ENCODE peak calls at places on chromosomes 6 and 20, in five cellular contexts. J is T-helper 1 cell, X is Calu3, P is Kasumi-1, V is DMS79 treated with DMSO at 0.1 percent for 48 hours. S is an unnamed sample.
A peak's percentile ranks its signal among the peaks of the same experiment; 100 is the strongest.

GRCh38 chr6:31882344-31882743 is 3.5 kb upstream of the SLC44A4 start:
- DNase-seq in V (no peak), P (no peak), X (no peak), J (no peak), S (no peak)

GRCh38 chr6:27604986-27605385 is 132.1 kb upstream of the ZNF184 start:
- DNase-seq in V (no peak), X (no peak), J (no peak), P (no peak), S (no peak)

GRCh38 chr6:47733879-47734558 is 35.6 kb downstream of the ADGRF4 start:
- DNase-seq in V (no peak), X (peak; percentile 48), P (peak; percentile 28), J (no peak), S (no peak)

GRCh38 chr6:56009620-56010019 is 134.2 kb upstream of the BMP5 start:
- DNase-seq in J (no peak), P (no peak), V (no peak), X (no peak), S (no peak)

GRCh38 chr6:37314803-37315515 is 38.8 kb upstream of the RNF8 start:
- DNase-seq in P (peak; percentile 57), V (no peak), J (peak; percentile 9), X (peak; percentile 53), S (peak; percentile 68)

GRCh38 chr6:164095056-164095455 is 680.5 kb downstream of the QKI start:
- DNase-seq in V (no peak), P (no peak), J (no peak), X (no peak), S (no peak)

GRCh38 chr20:25248501-25249172 is 752 bp downstream of the PYGB start:
- DNase-seq in X (no peak), J (no peak), P (no peak), V (peak; percentile 13), S (no peak)

GRCh38 chr20:16485406-16485805 is 87.8 kb downstream of the KIF16B start:
- DNase-seq in P (no peak), J (no peak), V (no peak), X (no peak), S (no peak)

GRCh38 chr6:33271608-33272357 is at the start of the genes RPS18 and VPS52:
- DNase-seq in J (peak; percentile 95), X (peak; percentile 96), P (peak; percentile 100), V (peak; percentile 97), S (peak; percentile 95)

GRCh38 chr6:16769131-16769985 is 8.1 kb upstream of the ATXN1 start:
- DNase-seq in X (peak; percentile 79), J (peak; percentile 59), P (peak; percentile 95), V (no peak), S (peak; percentile 62)

GRCh38 chr20:34189572-34190163 is 51.6 kb upstream of the ASIP start:
- DNase-seq in J (no peak), V (no peak), X (no peak), P (no peak), S (no peak)

GRCh38 chr6:7112741-7113313 is 5.1 kb downstream of the RREB1 start:
- DNase-seq in V (peak; percentile 29), J (peak; percentile 45), X (peak; percentile 43), P (peak; percentile 62), S (no peak)

GRCh38 chr6:106168097-106168888 is 82.2 kb downstream of the PRDM1 start:
- DNase-seq in V (no peak), J (no peak), X (no peak), P (no peak), S (no peak)

GRCh38 chr6:44670146-44670545 is 282.6 kb downstream of the CDC5L start:
- DNase-seq in V (no peak), X (no peak), J (no peak), P (no peak), S (no peak)

GRCh38 chr20:13147071-13147961 is 73.8 kb upstream of the ISM1 start:
- DNase-seq in V (peak; percentile 52), P (no peak), X (no peak), J (no peak), S (no peak)

GRCh38 chr6:169545956-169546355 is 155.9 kb downstream of the WDR27 start:
- DNase-seq in P (no peak), J (no peak), X (no peak), V (no peak), S (no peak)

GRCh38 chr6:134034478-134034877 is 17.9 kb downstream of the SLC2A12 start:
- DNase-seq in V (no peak), X (no peak), P (no peak), J (no peak), S (no peak)

GRCh38 chr6:1536526-1537429 is 72.9 kb upstream of the FOXC1 start:
- DNase-seq in V (no peak), X (no peak), P (no peak), J (no peak), S (no peak)

GRCh38 chr6:65126667-65127066 is 580.4 kb downstream of the EYS start:
- DNase-seq in J (no peak), V (no peak), P (no peak), X (no peak), S (no peak)

GRCh38 chr6:11810039-11810541 is 31.5 kb upstream of the ADTRP start:
- DNase-seq in J (no peak), V (no peak), X (peak; percentile 69), P (no peak), S (no peak)

GRCh38 chr6:134413241-134413643 is 95.3 kb upstream of the SGK1 start:
- DNase-seq in V (no peak), X (no peak), P (no peak), J (no peak), S (no peak)

S was measured in GDM1.